ENCODE peak calls at places on chromosomes 3 and 15, in five cellular contexts. G is epithelial cell of proximal tubule; Q is AG09319; W is CD4-positive, alpha-beta T cell; X is HCT116. K is an unnamed sample.

GRCh38 chr15:79440355-79440908 is 8.3 kb downstream of the MINAR1 start:
- DNase-seq in W (no peak), G (no peak), X (no peak), Q (no peak), K (no peak)

GRCh38 chr15:70299931-70300858 is 202.5 kb upstream of the TLE3 start:
- DNase-seq in X (no peak), G (no peak), W (peak), Q (no peak), K (no peak)

GRCh38 chr3:163071684-163072083 is 1575.1 kb downstream of the OTOL1 start:
- DNase-seq in Q (no peak), W (no peak), X (no peak), G (no peak), K (no peak)

GRCh38 chr15:47505712-47506542 is 211.4 kb upstream of the SEMA6D start:
- DNase-seq in X (no peak), Q (peak), W (no peak), G (no peak), K (no peak)

GRCh38 chr3:112109313-112109712 is 23.1 kb downstream of the C3orf52 start:
- DNase-seq in X (no peak), G (no peak), Q (no peak), W (no peak), K (no peak)

GRCh38 chr3:16511561-16512434 is 1.7 kb downstream of the RFTN1 start:
- DNase-seq in W (peak), G (no peak), X (no peak), Q (peak), K (peak)

GRCh38 chr3:192907784-192908183 is 9.9 kb downstream of the MB21D2 start:
- DNase-seq in G (no peak), X (no peak), W (no peak), Q (no peak), K (no peak)

GRCh38 chr3:114902691-114903101 is 244.4 kb downstream of the ZBTB20 start:
- DNase-seq in X (no peak), Q (no peak), W (no peak), G (peak), K (no peak)

GRCh38 chr15:68558318-68559305 is 20.2 kb upstream of the CORO2B start:
- DNase-seq in X (no peak), Q (no peak), W (no peak), G (no peak), K (no peak)

GRCh38 chr15:66657062-66658020 is 44.7 kb upstream of the SMAD6 start:
- DNase-seq in Q (no peak), W (no peak), G (no peak), X (no peak), K (no peak)

GRCh38 chr3:19471147-19471546 is 322.8 kb downstream of the KCNH8 start:
- DNase-seq in X (no peak), G (no peak), W (no peak), Q (no peak), K (no peak)

GRCh38 chr3:152937234-152937633 is 102.3 kb downstream of the P2RY1 start:
- DNase-seq in W (no peak), Q (no peak), G (no peak), X (no peak), K (no peak)
- TF ChIP-seq CTCF in W (no peak), Q (peak), G (peak), X (no peak), K (no peak)

DNA sequence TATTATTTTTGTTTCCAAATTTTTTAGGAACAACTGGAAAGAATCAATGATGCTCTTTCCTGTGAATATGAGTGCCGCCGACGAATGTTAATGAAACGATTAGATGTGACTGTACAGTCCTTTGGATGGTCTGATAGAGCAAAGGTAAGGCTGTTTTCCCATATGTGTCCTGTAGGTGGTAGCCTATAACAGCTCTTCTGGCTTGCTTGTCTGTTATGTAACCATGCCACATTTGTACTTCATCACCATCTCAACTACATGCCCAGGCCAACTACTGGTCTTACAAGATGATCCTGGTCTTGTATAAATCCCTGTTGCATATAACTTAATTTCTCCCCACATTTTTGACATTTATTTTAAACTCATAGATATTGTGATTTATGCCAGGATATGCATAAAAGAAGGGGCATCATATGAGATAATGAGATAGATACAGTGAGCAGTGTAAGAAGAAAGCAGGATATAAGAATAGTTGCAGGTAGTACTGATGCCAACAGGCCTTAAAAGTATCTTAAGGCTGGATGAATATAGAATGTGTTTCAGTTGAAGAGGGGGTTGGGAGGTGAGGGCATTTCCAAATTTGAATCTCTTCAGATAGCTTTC is 20.3 kb downstream of the FAM98B start:
- DNase-seq in W (peak), Q (peak), X (peak), G (peak), K (no peak)
- TF ChIP-seq CTCF in W (peak), Q (peak), X (peak), G (peak), K (no peak)

DNA sequence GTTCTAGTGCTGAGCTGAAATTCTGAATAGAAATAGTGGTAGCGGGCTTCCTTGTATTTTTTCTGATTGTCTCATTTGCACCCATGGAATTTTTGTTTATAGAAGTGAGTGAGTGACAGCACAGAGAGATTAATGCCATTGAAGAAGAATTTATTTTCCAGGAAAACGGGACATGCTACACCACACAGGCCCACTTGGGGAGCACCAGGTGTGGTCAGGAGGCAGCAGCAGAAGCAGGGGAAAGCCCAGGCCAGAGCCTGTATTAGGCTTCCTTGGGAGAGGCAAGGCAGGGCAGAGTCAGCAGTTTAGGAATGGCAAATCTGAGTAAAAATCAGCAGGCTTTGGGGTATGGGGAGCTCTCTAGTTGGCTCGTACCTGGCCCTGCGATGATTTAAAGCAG is 88.4 kb upstream of the ATP11B start:
- DNase-seq in G (no peak), Q (no peak), W (no peak), X (peak), K (no peak)
- TF ChIP-seq CTCF in G (no peak), Q (no peak), W (no peak), X (peak), K (no peak)

DNA sequence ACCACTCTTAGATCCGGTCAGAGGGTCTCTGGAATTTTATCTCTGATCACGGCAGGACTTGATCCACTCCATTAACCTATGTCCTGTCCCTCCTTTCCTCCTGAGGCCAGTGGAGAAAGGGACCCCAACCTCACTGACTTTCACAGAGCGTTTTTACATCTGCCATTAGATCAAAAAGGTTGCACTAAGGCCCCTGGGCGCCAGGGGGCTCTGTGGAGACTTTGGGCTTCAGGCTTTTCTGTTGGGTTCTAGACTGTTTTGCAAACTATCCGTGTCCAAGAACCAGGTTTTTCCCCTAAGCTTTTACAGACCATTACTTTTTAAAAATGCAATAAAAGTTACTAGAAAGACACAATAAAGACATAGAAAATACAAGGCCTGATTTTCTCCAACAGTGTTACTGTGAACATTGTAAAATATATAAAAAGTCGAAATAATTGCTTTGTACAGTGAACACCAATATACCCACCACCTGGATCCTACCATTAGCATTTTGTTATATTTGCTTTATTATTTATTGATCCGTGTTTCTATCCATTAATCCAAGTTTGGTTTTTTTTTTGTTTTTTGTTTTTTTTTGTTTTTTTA is 159.7 kb downstream of the POLR2M start:
- DNase-seq in G (no peak), X (peak), Q (no peak), W (peak), K (peak)
- TF ChIP-seq CTCF in G (peak), X (peak), Q (peak), W (peak), K (no peak)

DNA sequence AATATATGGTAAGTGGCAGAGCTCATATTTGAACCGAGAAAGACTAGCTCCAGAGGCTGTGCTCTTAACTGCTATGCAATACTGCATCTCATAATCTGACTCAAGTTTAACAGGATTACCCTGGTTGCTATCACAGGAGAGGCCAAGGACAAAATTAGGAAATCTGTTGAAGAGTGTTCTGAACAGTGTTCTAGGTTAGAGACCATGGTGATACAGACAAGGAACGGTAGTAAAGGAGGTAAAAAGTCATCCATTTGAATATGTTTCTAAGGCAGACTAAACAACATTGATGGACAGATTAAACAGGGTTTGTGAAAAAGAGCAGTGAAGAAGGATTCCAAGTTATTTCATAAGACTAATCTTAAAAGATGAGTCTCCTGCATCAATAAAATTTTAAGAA is 22.1 kb downstream of the PLOD2 start:
- DNase-seq in X (no peak), G (no peak), Q (no peak), W (no peak), K (no peak)
- TF ChIP-seq CTCF in X (no peak), G (no peak), Q (no peak), W (no peak), K (no peak)

GRCh38 chr3:40240921-40241320 is 68.6 kb upstream of the EIF1B start:
- DNase-seq in X (no peak), G (no peak), W (no peak), Q (no peak), K (no peak)
- TF ChIP-seq CTCF in X (no peak), G (no peak), W (no peak), Q (no peak), K (no peak)

DNA sequence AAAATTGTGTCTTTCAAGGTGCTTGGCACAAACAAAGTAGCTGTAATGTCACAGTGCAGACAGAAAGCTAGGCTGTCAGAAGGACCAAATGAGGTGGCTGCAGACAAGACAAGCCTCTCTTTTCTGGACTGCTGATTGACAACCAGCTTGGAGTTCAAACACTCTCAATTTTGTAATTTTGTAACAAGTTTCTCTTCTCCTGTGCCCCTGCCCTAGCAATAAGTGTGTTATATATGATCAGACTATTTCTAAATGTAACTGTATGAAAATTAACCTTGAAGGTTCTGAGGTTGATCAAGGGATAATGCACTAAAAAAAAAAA is 172.0 kb downstream of the P3H2 start:
- DNase-seq in Q (no peak), X (no peak), G (no peak), W (no peak), K (no peak)
- TF ChIP-seq CTCF in Q (no peak), X (no peak), G (no peak), W (no peak), K (no peak)

GRCh38 chr3:184177767-184178306 is 3.2 kb downstream of the AP2M1 start:
- DNase-seq in Q (no peak), W (no peak), X (no peak), G (no peak), K (no peak)

GRCh38 chr3:184177331-184177731 is 2.7 kb downstream of the AP2M1 start:
- DNase-seq in W (no peak), X (no peak), Q (no peak), G (no peak), K (no peak)

GRCh38 chr3:184175981-184176376 is 1.3 kb downstream of the AP2M1 start:
- DNase-seq in W (no peak), X (no peak), G (no peak), Q (no peak), K (no peak)

GRCh38 chr3:184175506-184175905 is 851 bp downstream of the AP2M1 start:
- DNase-seq in X (no peak), W (no peak), Q (no peak), G (no peak), K (no peak)

GRCh38 chr3:184176377-184177330 is 2.0 kb downstream of the AP2M1 start:
- DNase-seq in G (peak), X (peak), Q (peak), W (no peak), K (no peak)
- TF ChIP-seq CTCF in G (no peak), X (no peak), Q (no peak), W (no peak), K (no peak)

K was measured in omental fat pad.